ENCODE peak calls at places on chromosomes 6 and 20, in four cellular contexts. E, V, A and Q are unnamed samples.

GRCh38 chr20:407097-407952 is 774 bp upstream of the RBCK1 start:
- DNase-seq in E (no peak), V (peak), A (peak), Q (peak)

GRCh38 chr20:63737940-63738686 is 1.5 kb upstream of the SLC2A4RG start:
- DNase-seq in E (no peak), V (no peak), A (no peak), Q (no peak)

GRCh38 chr6:169169941-169170582 is 83.6 kb downstream of the THBS2 start:
- DNase-seq in E (no peak), V (no peak), A (no peak), Q (no peak)

GRCh38 chr6:36126121-36126520 is 4.2 kb upstream of the MAPK13 start:
- DNase-seq in E (no peak), V (no peak), A (no peak), Q (no peak)

GRCh38 chr20:53613748-53614147 is 20.1 kb upstream of the ZNF217 start:
- DNase-seq in E (no peak), V (no peak), A (no peak), Q (no peak)

GRCh38 chr6:106370639-106371038 is 10.1 kb downstream of the CRYBG1 start:
- DNase-seq in E (no peak), V (no peak), A (no peak), Q (no peak)

GRCh38 chr6:11043961-11044711 is at the start of gene ELOVL2:
- DNase-seq in E (no peak), V (peak), A (peak), Q (peak)

GRCh38 chr6:39092124-39092523 is 22.9 kb downstream of the SAYSD1 start:
- DNase-seq in E (no peak), V (no peak), A (no peak), Q (no peak)

GRCh38 chr6:17828149-17828548 is 121.4 kb upstream of the NUP153 start:
- DNase-seq in E (no peak), V (no peak), A (no peak), Q (no peak)

GRCh38 chr20:50611128-50611810 is 80.1 kb downstream of the RIPOR3 start:
- DNase-seq in E (no peak), V (no peak), A (peak), Q (no peak)

GRCh38 chr20:3788685-3789155 is 2.2 kb upstream of the CENPB start:
- DNase-seq in E (no peak), V (no peak), A (no peak), Q (no peak)

GRCh38 chr6:142302427-142303190 is 802 bp downstream of the ADGRG6 start:
- DNase-seq in E (no peak), V (no peak), A (no peak), Q (no peak)

GRCh38 chr6:93677297-93677965 is 258.1 kb upstream of the EPHA7 start:
- DNase-seq in E (no peak), V (no peak), A (no peak), Q (no peak)

GRCh38 chr20:35279533-35280174 is 1.7 kb upstream of the MMP24OS start:
- DNase-seq in E (no peak), V (no peak), A (no peak), Q (no peak)

GRCh38 chr6:167661456-167662103 is 165.1 kb upstream of the AFDN start:
- DNase-seq in E (no peak), V (no peak), A (no peak), Q (no peak)

GRCh38 chr6:41580690-41581089 is 34.5 kb downstream of the FOXP4 start:
- DNase-seq in E (no peak), V (no peak), A (peak), Q (no peak)

GRCh38 chr6:14072084-14072483 is 45.5 kb upstream of the CD83 start:
- DNase-seq in E (no peak), V (peak), A (no peak), Q (no peak)

GRCh38 chr6:11785449-11785951 is 6.9 kb upstream of the ADTRP start:
- DNase-seq in E (no peak), V (no peak), A (no peak), Q (no peak)

GRCh38 chr6:83862776-83863471 is 3.4 kb downstream of the CYB5R4 start:
- DNase-seq in E (no peak), V (no peak), A (no peak), Q (no peak)

GRCh38 chr6:107046316-107046715 is 18.3 kb downstream of the MTRES1 start:
- DNase-seq in E (no peak), V (no peak), A (no peak), Q (no peak)

GRCh38 chr6:110509617-110510231 is 33.3 kb upstream of the SLC22A16 start:
- DNase-seq in E (no peak), V (peak), A (no peak), Q (no peak)

GRCh38 chr20:24581443-24582170 is 112.2 kb downstream of the SYNDIG1 start:
- DNase-seq in E (no peak), V (no peak), A (no peak), Q (no peak)

GRCh38 chr20:41142914-41143313 is 5.6 kb downstream of the PLCG1 start:
- DNase-seq in E (no peak), V (no peak), A (no peak), Q (no peak)

GRCh38 chr6:73339340-73339739 is 14.7 kb downstream of the DPPA5 start:
- DNase-seq in E (no peak), V (peak), A (no peak), Q (no peak)

GRCh38 chr6:107716688-107717089 is 107.4 kb downstream of the SCML4 start:
- DNase-seq in E (no peak), V (no peak), A (no peak), Q (no peak)

GRCh38 chr6:134021396-134022122 is 30.9 kb downstream of the SLC2A12 start:
- DNase-seq in E (peak), V (no peak), A (no peak), Q (no peak)

GRCh38 chr6:44423306-44423705 is 35.8 kb downstream of the CDC5L start:
- DNase-seq in E (no peak), V (no peak), A (no peak), Q (no peak)

GRCh38 chr6:121823437-121823851 is 388.0 kb downstream of the GJA1 start:
- DNase-seq in E (no peak), V (peak), A (no peak), Q (no peak)